ENCODE peak calls at places on chromosomes 5 and 9, in six cellular contexts. One of them, this sample, is unnamed.

GRCh38 chr9:121718063-121718462 is 66.6 kb downstream of the DAB2IP start:
- DNase-seq in endothelial cell of umbilical vein: no peak
- DNase-seq in K562: no peak
- DNase-seq in HepG2: no peak
- DNase-seq in GM12878: no peak
- DNase-seq in A549: no peak
- DNase-seq in this sample: peak; percentile 52

GRCh38 chr5:132095077-132095744 is 21.6 kb downstream of the CSF2 start:
- DNase-seq in GM12878: no peak
- DNase-seq in K562: no peak
- DNase-seq in endothelial cell of umbilical vein: peak; percentile 24
- DNase-seq in A549: no peak
- DNase-seq in HepG2: no peak
- DNase-seq in this sample: no peak

GRCh38 chr9:115694991-115695390 is 458.6 kb upstream of the PAPPA start:
- DNase-seq in GM12878: no peak
- DNase-seq in K562: no peak
- DNase-seq in HepG2: no peak
- DNase-seq in A549: no peak
- DNase-seq in endothelial cell of umbilical vein: no peak
- DNase-seq in this sample: no peak

GRCh38 chr5:10578869-10579268 is 15.0 kb downstream of the ANKRD33B start:
- DNase-seq in A549: no peak
- DNase-seq in K562: no peak
- DNase-seq in endothelial cell of umbilical vein: no peak
- DNase-seq in GM12878: peak; percentile 79
- DNase-seq in HepG2: no peak
- DNase-seq in this sample: no peak

GRCh38 chr5:8445139-8445538 is 576.2 kb downstream of the MTRR start:
- DNase-seq in endothelial cell of umbilical vein: no peak
- DNase-seq in A549: no peak
- DNase-seq in K562: no peak
- DNase-seq in GM12878: no peak
- DNase-seq in HepG2: no peak
- DNase-seq in this sample: no peak

GRCh38 chr9:96382839-96383164 is 709 bp downstream of the SLC35D2 start:
- DNase-seq in endothelial cell of umbilical vein: no peak
- DNase-seq in K562: no peak
- DNase-seq in GM12878: no peak
- DNase-seq in A549: no peak
- DNase-seq in HepG2: no peak
- DNase-seq in this sample: no peak

GRCh38 chr5:36239370-36240293 is 2.1 kb downstream of the NADK2 start:
- DNase-seq in HepG2: peak; percentile 84
- DNase-seq in K562: no peak
- DNase-seq in A549: no peak
- DNase-seq in endothelial cell of umbilical vein: no peak
- DNase-seq in GM12878: no peak
- DNase-seq in this sample: peak; percentile 9

GRCh38 chr5:36158144-36158543 is 6.2 kb downstream of the SKP2 start:
- DNase-seq in A549: no peak
- DNase-seq in K562: no peak
- DNase-seq in HepG2: no peak
- DNase-seq in GM12878: no peak
- DNase-seq in endothelial cell of umbilical vein: peak; percentile 44
- DNase-seq in this sample: no peak

GRCh38 chr5:97764700-97765099 is 581.7 kb upstream of the RIOK2 start:
- DNase-seq in K562: no peak
- DNase-seq in HepG2: peak; percentile 8
- DNase-seq in A549: peak; percentile 2
- DNase-seq in GM12878: no peak
- DNase-seq in endothelial cell of umbilical vein: no peak
- DNase-seq in this sample: peak; percentile 18

GRCh38 chr5:75623846-75624245 is 12.6 kb downstream of the ANKDD1B start:
- DNase-seq in endothelial cell of umbilical vein: peak; percentile 35
- DNase-seq in K562: no peak
- DNase-seq in HepG2: no peak
- DNase-seq in GM12878: no peak
- DNase-seq in A549: peak; percentile 23
- DNase-seq in this sample: no peak

GRCh38 chr5:133853972-133854371 is 114.5 kb downstream of the C5orf15 start:
- DNase-seq in endothelial cell of umbilical vein: no peak
- DNase-seq in GM12878: no peak
- DNase-seq in K562: no peak
- DNase-seq in HepG2: no peak
- DNase-seq in A549: no peak
- DNase-seq in this sample: no peak

GRCh38 chr5:15790446-15791005 is 290.5 kb downstream of the FBXL7 start:
- DNase-seq in endothelial cell of umbilical vein: peak; percentile 47
- DNase-seq in HepG2: no peak
- DNase-seq in K562: no peak
- DNase-seq in GM12878: no peak
- DNase-seq in A549: no peak
- DNase-seq in this sample: no peak

GRCh38 chr5:139149477-139150199 is 48.5 kb downstream of the SIL1 start:
- DNase-seq in K562: no peak
- DNase-seq in A549: no peak
- DNase-seq in GM12878: no peak
- DNase-seq in HepG2: no peak
- DNase-seq in endothelial cell of umbilical vein: no peak
- DNase-seq in this sample: peak; percentile 90

GRCh38 chr9:87718852-87719612 is 6.9 kb upstream of the CTSL start:
- DNase-seq in A549: no peak
- DNase-seq in GM12878: no peak
- DNase-seq in HepG2: no peak
- DNase-seq in K562: no peak
- DNase-seq in endothelial cell of umbilical vein: no peak
- DNase-seq in this sample: no peak

GRCh38 chr5:141878186-141878770 is at the start of gene PCDH1:
- DNase-seq in K562: peak; percentile 83
- DNase-seq in HepG2: no peak
- DNase-seq in A549: peak; percentile 27
- DNase-seq in GM12878: no peak
- DNase-seq in endothelial cell of umbilical vein: peak; percentile 33
- DNase-seq in this sample: no peak

GRCh38 chr5:15501057-15501791 is 1.2 kb downstream of the FBXL7 start:
- DNase-seq in GM12878: no peak
- DNase-seq in endothelial cell of umbilical vein: peak; percentile 84
- DNase-seq in A549: peak; percentile 41
- DNase-seq in HepG2: no peak
- DNase-seq in K562: no peak
- DNase-seq in this sample: no peak

GRCh38 chr5:180643191-180643851 is 6.1 kb downstream of the FLT4 start:
- DNase-seq in K562: no peak
- DNase-seq in A549: no peak
- DNase-seq in GM12878: no peak
- DNase-seq in endothelial cell of umbilical vein: no peak
- DNase-seq in HepG2: no peak
- DNase-seq in this sample: no peak

GRCh38 chr5:117955831-117956230 is 1032.5 kb downstream of the DTWD2 start:
- DNase-seq in A549: no peak
- DNase-seq in K562: no peak
- DNase-seq in endothelial cell of umbilical vein: no peak
- DNase-seq in HepG2: no peak
- DNase-seq in GM12878: no peak
- DNase-seq in this sample: no peak

GRCh38 chr5:1516615-1517601 is 6.9 kb downstream of the LPCAT1 start:
- DNase-seq in K562: no peak
- DNase-seq in A549: peak; percentile 48
- DNase-seq in HepG2: peak; percentile 16
- DNase-seq in GM12878: no peak
- DNase-seq in endothelial cell of umbilical vein: no peak
- DNase-seq in this sample: no peak
- TF ChIP-seq MAX in K562: no peak
- TF ChIP-seq MAX in A549: peak; percentile 82
- TF ChIP-seq MAX in HepG2: no peak
- TF ChIP-seq MAX in GM12878: no peak
- TF ChIP-seq MAX in endothelial cell of umbilical vein: no peak
- TF ChIP-seq MAX in this sample: no peak

DNA sequence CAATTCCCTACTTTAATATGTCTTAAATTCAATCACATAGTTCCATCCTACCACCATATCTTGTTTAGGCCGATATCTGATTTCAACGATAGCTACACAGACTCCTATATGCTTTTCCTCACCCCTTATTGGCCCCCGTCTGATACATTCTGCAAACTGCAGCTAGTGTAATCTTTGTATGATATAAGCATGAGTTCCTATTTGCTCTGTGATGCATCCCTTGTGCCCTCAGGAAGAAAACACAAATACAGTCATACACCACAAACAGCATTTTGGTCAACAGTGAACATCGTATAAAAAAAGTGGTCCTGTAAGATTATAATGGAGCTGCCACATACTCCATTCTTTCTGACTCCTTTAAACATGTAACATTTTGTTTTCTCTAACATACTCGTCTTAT is 837.8 kb upstream of the CDH6 start:
- DNase-seq in endothelial cell of umbilical vein: no peak
- DNase-seq in K562: no peak
- DNase-seq in HepG2: no peak
- DNase-seq in A549: no peak
- DNase-seq in GM12878: no peak
- DNase-seq in this sample: no peak
- TF ChIP-seq MYC in endothelial cell of umbilical vein: no peak
- TF ChIP-seq MYC in K562: no peak
- TF ChIP-seq MYC in HepG2: no peak
- TF ChIP-seq MYC in A549: no peak
- TF ChIP-seq MYC in GM12878: no peak
- TF ChIP-seq MYC in this sample: no peak

DNA sequence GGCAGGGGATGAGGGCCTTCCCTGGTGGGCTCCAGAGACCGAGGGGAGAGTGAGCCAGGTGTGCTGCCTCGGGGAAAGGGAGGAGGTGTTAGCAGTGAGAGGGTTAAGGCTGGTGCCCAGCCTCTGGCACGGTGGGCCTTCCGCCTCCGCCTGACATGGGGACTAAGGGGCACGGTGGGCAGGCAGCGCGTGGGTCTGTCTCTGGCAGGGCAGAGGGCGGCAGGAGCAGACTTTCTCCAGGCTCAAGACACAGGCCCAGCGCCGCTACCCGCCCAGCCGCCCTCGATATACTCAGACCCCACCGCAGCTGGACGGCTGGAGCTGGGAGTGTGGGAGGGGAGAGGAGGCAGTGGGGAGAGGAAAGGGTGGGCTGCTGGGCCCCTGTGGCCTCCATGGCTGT is 14.9 kb upstream of the FRMPD1 start:
- DNase-seq in HepG2: no peak
- DNase-seq in A549: no peak
- DNase-seq in GM12878: no peak
- DNase-seq in endothelial cell of umbilical vein: no peak
- DNase-seq in K562: no peak
- DNase-seq in this sample: no peak
- TF ChIP-seq POLR2A in HepG2: no peak
- TF ChIP-seq POLR2A in A549: no peak
- TF ChIP-seq POLR2A in GM12878: no peak
- TF ChIP-seq POLR2A in endothelial cell of umbilical vein: no peak
- TF ChIP-seq POLR2A in K562: no peak
- TF ChIP-seq POLR2A in this sample: no peak

DNA sequence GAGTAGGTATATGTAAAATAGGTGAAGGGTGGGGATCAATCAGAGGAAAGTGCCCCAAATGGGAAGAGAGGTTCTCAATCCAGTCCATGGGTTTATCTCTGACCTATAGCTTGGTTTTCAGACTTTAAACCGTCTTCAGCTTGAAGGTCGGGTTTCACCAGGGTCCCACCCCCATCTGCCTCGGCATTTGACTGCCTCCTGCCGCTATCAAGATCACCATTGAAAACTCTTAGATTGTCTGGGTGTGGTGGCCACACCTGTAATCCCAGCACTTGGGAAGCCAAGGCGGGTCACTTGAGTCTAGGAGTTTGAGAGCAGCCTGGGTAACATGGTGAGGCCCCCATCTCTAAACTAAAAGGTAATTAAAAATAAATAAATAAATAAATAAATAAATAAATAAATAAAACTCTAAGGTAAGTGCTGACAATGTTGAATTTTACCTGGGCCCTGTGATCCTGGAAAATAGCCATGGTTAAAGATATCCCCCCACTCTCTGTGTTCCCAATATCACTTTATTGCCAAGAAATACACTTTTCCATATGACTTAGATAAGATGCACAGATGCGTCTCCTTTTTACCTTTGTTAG is 48.8 kb downstream of the TARS1 start:
- DNase-seq in GM12878: no peak
- DNase-seq in endothelial cell of umbilical vein: no peak
- DNase-seq in K562: no peak
- DNase-seq in A549: no peak
- DNase-seq in HepG2: no peak
- DNase-seq in this sample: no peak
- TF ChIP-seq MAX in GM12878: no peak
- TF ChIP-seq MAX in endothelial cell of umbilical vein: no peak
- TF ChIP-seq MAX in K562: no peak
- TF ChIP-seq MAX in A549: no peak
- TF ChIP-seq MAX in HepG2: no peak
- TF ChIP-seq MAX in this sample: no peak

DNA sequence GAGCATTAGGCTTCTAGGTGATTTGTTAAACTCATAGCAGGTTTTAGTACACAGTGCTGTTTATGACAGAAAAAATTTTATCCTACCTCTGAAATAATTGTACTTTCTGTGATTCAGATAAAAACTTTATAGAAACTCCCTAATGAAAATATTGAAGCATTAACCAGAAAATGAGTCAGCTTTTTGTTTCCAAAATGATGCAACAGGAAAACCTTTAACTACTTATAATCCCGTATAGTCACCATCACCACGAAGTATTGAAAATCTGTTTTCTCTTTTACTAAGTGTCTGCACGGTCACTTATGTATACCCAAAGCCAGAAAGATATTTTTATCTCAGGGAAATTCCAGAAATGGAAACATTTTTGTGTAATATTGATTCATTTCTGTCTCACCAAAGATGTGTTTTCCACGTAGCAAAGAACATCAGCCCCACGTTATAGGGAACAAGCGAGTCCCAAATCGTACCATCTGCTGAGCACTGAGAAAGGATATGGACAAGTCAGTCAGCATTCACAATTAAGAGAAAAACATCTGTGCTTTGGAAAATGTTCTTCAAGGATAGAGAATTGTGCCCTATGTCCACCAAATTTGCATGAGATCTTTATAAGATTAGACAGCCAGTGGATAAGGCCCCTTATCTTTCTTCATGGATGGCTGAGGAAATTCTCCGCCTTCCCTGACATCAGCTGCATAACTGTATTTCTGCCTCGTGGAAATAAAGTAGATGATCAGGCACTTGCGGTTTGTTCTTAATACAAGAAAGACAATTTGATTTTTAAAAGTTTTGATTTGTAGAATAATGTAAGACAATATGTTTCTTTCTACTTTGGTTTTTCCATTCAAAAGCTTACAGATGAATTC is 41.9 kb downstream of the TNFAIP8 start:
- DNase-seq in endothelial cell of umbilical vein: peak; percentile 57
- DNase-seq in K562: no peak
- DNase-seq in GM12878: peak; percentile 81
- DNase-seq in HepG2: no peak
- DNase-seq in A549: peak; percentile 8
- DNase-seq in this sample: peak; percentile 57
- TF ChIP-seq MYC in endothelial cell of umbilical vein: no peak
- TF ChIP-seq MYC in K562: no peak
- TF ChIP-seq MYC in GM12878: no peak
- TF ChIP-seq MYC in HepG2: no peak
- TF ChIP-seq MYC in A549: no peak
- TF ChIP-seq MYC in this sample: no peak

DNA sequence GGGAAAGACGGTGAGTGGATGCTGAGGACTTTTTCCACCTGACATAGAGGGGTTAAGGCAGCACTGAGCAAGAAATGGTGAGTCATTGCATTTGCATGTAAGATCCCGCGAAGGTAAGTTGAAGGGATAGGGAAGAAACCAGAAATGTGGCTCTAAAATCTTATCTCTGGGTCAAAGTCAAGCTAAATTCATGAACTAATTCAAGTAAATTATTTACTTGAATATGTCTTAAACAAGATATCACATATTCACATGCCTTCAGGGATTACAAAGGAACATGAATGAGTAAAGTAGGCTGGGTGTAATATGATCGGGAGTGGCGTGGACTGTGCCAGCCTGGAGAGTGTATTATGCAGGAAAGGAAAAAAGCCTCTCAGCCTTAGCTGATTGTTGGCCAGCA is 74.4 kb upstream of the EQTN start:
- DNase-seq in K562: no peak
- DNase-seq in A549: peak; percentile 67
- DNase-seq in GM12878: no peak
- DNase-seq in endothelial cell of umbilical vein: no peak
- DNase-seq in HepG2: no peak
- DNase-seq in this sample: no peak
- TF ChIP-seq POLR2A in K562: no peak
- TF ChIP-seq POLR2A in A549: no peak
- TF ChIP-seq POLR2A in GM12878: no peak
- TF ChIP-seq POLR2A in endothelial cell of umbilical vein: no peak
- TF ChIP-seq POLR2A in HepG2: no peak
- TF ChIP-seq POLR2A in this sample: no peak

This sample was measured in NB4.